ENCODE peak calls at places on chromosomes 2 and 18, in nine cellular contexts. One of them, this sample, is unnamed.

GRCh38 chr2:41967426-41968181 is 80.2 kb upstream of the PKDCC start:
- DNase-seq in upper lobe of right lung: no peak
- DNase-seq in AG04449: no peak
- DNase-seq in stomach: no peak
- DNase-seq in brain microvascular endothelial cell: no peak
- DNase-seq in AG09309: no peak
- DNase-seq in IMR-90: no peak
- DNase-seq in Peyer's patch: peak
- DNase-seq in mesendoderm: no peak
- DNase-seq in this sample: peak

GRCh38 chr18:34803877-34804276 is 93.8 kb downstream of the DTNA start:
- DNase-seq in stomach: no peak
- DNase-seq in Peyer's patch: no peak
- DNase-seq in IMR-90: no peak
- DNase-seq in AG09309: no peak
- DNase-seq in mesendoderm: no peak
- DNase-seq in upper lobe of right lung: no peak
- DNase-seq in AG04449: no peak
- DNase-seq in brain microvascular endothelial cell: no peak
- DNase-seq in this sample: no peak

GRCh38 chr2:126495189-126495588 is 160.8 kb upstream of the GYPC start:
- DNase-seq in Peyer's patch: no peak
- DNase-seq in AG04449: no peak
- DNase-seq in upper lobe of right lung: no peak
- DNase-seq in stomach: no peak
- DNase-seq in AG09309: no peak
- DNase-seq in brain microvascular endothelial cell: peak
- DNase-seq in mesendoderm: no peak
- DNase-seq in IMR-90: no peak
- DNase-seq in this sample: no peak

GRCh38 chr2:9752441-9753275 is 90.6 kb upstream of the TAF1B start:
- DNase-seq in Peyer's patch: peak
- DNase-seq in mesendoderm: no peak
- DNase-seq in stomach: no peak
- DNase-seq in upper lobe of right lung: no peak
- DNase-seq in AG09309: no peak
- DNase-seq in brain microvascular endothelial cell: peak
- DNase-seq in AG04449: no peak
- DNase-seq in IMR-90: peak
- DNase-seq in this sample: peak

GRCh38 chr2:43605079-43605655 is 9.3 kb upstream of the THADA start:
- DNase-seq in Peyer's patch: no peak
- DNase-seq in upper lobe of right lung: no peak
- DNase-seq in brain microvascular endothelial cell: peak
- DNase-seq in AG09309: peak
- DNase-seq in AG04449: no peak
- DNase-seq in IMR-90: peak
- DNase-seq in mesendoderm: peak
- DNase-seq in stomach: no peak
- DNase-seq in this sample: peak

GRCh38 chr2:233811732-233812131 is 33.6 kb downstream of the MROH2A start:
- DNase-seq in AG04449: no peak
- DNase-seq in IMR-90: no peak
- DNase-seq in AG09309: no peak
- DNase-seq in mesendoderm: no peak
- DNase-seq in brain microvascular endothelial cell: no peak
- DNase-seq in stomach: peak
- DNase-seq in Peyer's patch: peak
- DNase-seq in upper lobe of right lung: peak
- DNase-seq in this sample: no peak

GRCh38 chr2:73987109-73987947 is 2.6 kb downstream of the TET3 start:
- DNase-seq in mesendoderm: no peak
- DNase-seq in AG09309: no peak
- DNase-seq in AG04449: no peak
- DNase-seq in Peyer's patch: peak
- DNase-seq in stomach: peak
- DNase-seq in IMR-90: peak
- DNase-seq in brain microvascular endothelial cell: no peak
- DNase-seq in upper lobe of right lung: peak
- DNase-seq in this sample: no peak

GRCh38 chr2:158487419-158487818 is 30.7 kb downstream of the PKP4 start:
- DNase-seq in IMR-90: peak
- DNase-seq in upper lobe of right lung: no peak
- DNase-seq in stomach: no peak
- DNase-seq in mesendoderm: no peak
- DNase-seq in brain microvascular endothelial cell: peak
- DNase-seq in AG04449: peak
- DNase-seq in AG09309: no peak
- DNase-seq in Peyer's patch: no peak
- DNase-seq in this sample: peak

DNA sequence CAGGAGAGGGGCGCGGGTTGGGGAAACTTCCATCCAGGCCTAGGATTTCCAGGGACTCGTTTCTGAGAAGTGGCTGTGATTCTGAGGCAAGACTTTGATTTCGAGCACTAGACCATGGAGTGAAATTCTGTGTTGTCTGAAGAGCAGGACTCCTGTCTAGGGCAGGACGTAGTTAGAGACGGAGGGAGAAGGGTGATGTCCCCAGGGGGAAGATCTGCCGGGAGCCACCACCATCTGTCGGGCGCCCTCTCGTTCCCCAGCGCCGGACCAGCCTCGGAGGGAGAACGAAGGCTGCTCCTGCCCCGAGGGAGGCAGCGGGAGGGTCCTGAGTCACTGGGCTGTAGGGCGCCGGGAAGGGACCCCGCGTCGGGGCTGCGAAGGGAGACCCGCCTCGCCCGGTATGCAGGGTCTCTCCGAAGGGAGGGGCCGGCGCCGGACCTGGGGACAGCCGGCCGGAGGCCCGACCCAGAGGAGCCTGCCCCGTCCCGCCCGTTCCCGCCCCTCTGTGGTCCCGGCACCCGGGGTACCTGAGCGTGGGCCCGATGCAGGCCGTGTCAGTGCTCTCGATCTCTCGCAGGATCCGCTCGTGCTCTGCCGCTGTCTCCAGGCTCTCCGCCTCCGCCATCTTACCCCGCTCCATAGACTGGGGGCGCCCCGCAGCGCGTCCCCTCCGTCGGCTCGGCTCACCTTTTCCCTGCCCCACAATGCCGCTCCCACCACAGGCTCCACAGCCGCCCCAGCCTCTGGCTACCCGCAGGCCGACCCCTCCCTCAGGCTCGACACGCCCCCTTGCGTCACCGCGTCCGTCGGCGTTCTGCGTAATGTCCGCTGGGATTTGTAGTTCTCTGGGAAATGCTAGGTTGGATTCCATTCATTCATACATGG is at the start of gene EXOC6B:
- DNase-seq in AG04449: no peak
- DNase-seq in mesendoderm: peak
- DNase-seq in upper lobe of right lung: peak
- DNase-seq in brain microvascular endothelial cell: peak
- DNase-seq in IMR-90: peak
- DNase-seq in Peyer's patch: peak
- DNase-seq in AG09309: peak
- DNase-seq in stomach: peak
- DNase-seq in this sample: peak
- H3K4me3 ChIP-seq in AG04449: peak
- H3K4me3 ChIP-seq in mesendoderm: peak
- H3K4me3 ChIP-seq in upper lobe of right lung: peak
- H3K4me3 ChIP-seq in brain microvascular endothelial cell: peak
- H3K4me3 ChIP-seq in IMR-90: peak
- H3K4me3 ChIP-seq in Peyer's patch: peak
- H3K4me3 ChIP-seq in AG09309: peak
- H3K4me3 ChIP-seq in stomach: peak
- H3K4me3 ChIP-seq in this sample: peak

GRCh38 chr2:120219766-120220165 is 3.4 kb downstream of the TMEM185B start:
- DNase-seq in stomach: peak
- DNase-seq in mesendoderm: no peak
- DNase-seq in AG09309: no peak
- DNase-seq in Peyer's patch: no peak
- DNase-seq in upper lobe of right lung: no peak
- DNase-seq in IMR-90: no peak
- DNase-seq in AG04449: no peak
- DNase-seq in brain microvascular endothelial cell: no peak
- DNase-seq in this sample: peak
- H3K4me3 ChIP-seq in stomach: no peak
- H3K4me3 ChIP-seq in mesendoderm: no peak
- H3K4me3 ChIP-seq in AG09309: no peak
- H3K4me3 ChIP-seq in Peyer's patch: no peak
- H3K4me3 ChIP-seq in upper lobe of right lung: no peak
- H3K4me3 ChIP-seq in IMR-90: no peak
- H3K4me3 ChIP-seq in AG04449: no peak
- H3K4me3 ChIP-seq in brain microvascular endothelial cell: no peak
- H3K4me3 ChIP-seq in this sample: no peak

GRCh38 chr2:127642706-127643697 is 3.0 kb upstream of the GPR17 start:
- DNase-seq in AG04449: no peak
- DNase-seq in Peyer's patch: no peak
- DNase-seq in AG09309: no peak
- DNase-seq in upper lobe of right lung: no peak
- DNase-seq in stomach: no peak
- DNase-seq in mesendoderm: no peak
- DNase-seq in brain microvascular endothelial cell: no peak
- DNase-seq in IMR-90: no peak
- DNase-seq in this sample: no peak
- H3K4me3 ChIP-seq in AG04449: no peak
- H3K4me3 ChIP-seq in Peyer's patch: no peak
- H3K4me3 ChIP-seq in AG09309: no peak
- H3K4me3 ChIP-seq in upper lobe of right lung: no peak
- H3K4me3 ChIP-seq in stomach: no peak
- H3K4me3 ChIP-seq in mesendoderm: no peak
- H3K4me3 ChIP-seq in brain microvascular endothelial cell: no peak
- H3K4me3 ChIP-seq in IMR-90: no peak
- H3K4me3 ChIP-seq in this sample: no peak

GRCh38 chr18:48934708-48935432 is 15.9 kb downstream of the SMAD7 start:
- DNase-seq in brain microvascular endothelial cell: no peak
- DNase-seq in upper lobe of right lung: peak
- DNase-seq in AG09309: no peak
- DNase-seq in AG04449: no peak
- DNase-seq in IMR-90: no peak
- DNase-seq in Peyer's patch: no peak
- DNase-seq in mesendoderm: no peak
- DNase-seq in stomach: peak
- DNase-seq in this sample: peak

GRCh38 chr18:48933578-48934399 is 17.0 kb downstream of the SMAD7 start:
- DNase-seq in stomach: peak
- DNase-seq in AG09309: no peak
- DNase-seq in mesendoderm: no peak
- DNase-seq in brain microvascular endothelial cell: no peak
- DNase-seq in upper lobe of right lung: peak
- DNase-seq in Peyer's patch: no peak
- DNase-seq in IMR-90: no peak
- DNase-seq in AG04449: no peak
- DNase-seq in this sample: peak

GRCh38 chr18:48932822-48933510 is 17.8 kb downstream of the SMAD7 start:
- DNase-seq in upper lobe of right lung: peak
- DNase-seq in AG09309: no peak
- DNase-seq in Peyer's patch: no peak
- DNase-seq in AG04449: no peak
- DNase-seq in IMR-90: no peak
- DNase-seq in brain microvascular endothelial cell: peak
- DNase-seq in mesendoderm: no peak
- DNase-seq in stomach: no peak
- DNase-seq in this sample: peak

GRCh38 chr18:48934400-48934707 is 16.4 kb downstream of the SMAD7 start:
- DNase-seq in AG04449: no peak
- DNase-seq in AG09309: no peak
- DNase-seq in stomach: no peak
- DNase-seq in mesendoderm: no peak
- DNase-seq in Peyer's patch: no peak
- DNase-seq in brain microvascular endothelial cell: no peak
- DNase-seq in upper lobe of right lung: no peak
- DNase-seq in IMR-90: no peak
- DNase-seq in this sample: no peak

GRCh38 chr18:48935433-48935774 is 15.4 kb downstream of the SMAD7 start:
- DNase-seq in IMR-90: no peak
- DNase-seq in upper lobe of right lung: no peak
- DNase-seq in brain microvascular endothelial cell: no peak
- DNase-seq in stomach: no peak
- DNase-seq in AG04449: no peak
- DNase-seq in mesendoderm: no peak
- DNase-seq in AG09309: no peak
- DNase-seq in Peyer's patch: no peak
- DNase-seq in this sample: no peak
- H3K4me3 ChIP-seq in IMR-90: no peak
- H3K4me3 ChIP-seq in upper lobe of right lung: peak
- H3K4me3 ChIP-seq in brain microvascular endothelial cell: no peak
- H3K4me3 ChIP-seq in stomach: peak
- H3K4me3 ChIP-seq in AG04449: no peak
- H3K4me3 ChIP-seq in mesendoderm: no peak
- H3K4me3 ChIP-seq in AG09309: no peak
- H3K4me3 ChIP-seq in Peyer's patch: no peak
- H3K4me3 ChIP-seq in this sample: peak